ENCODE peak calls at places on chromosomes 5 and 9, in eight cellular contexts. C, F, U, D, Q, S, M and N are unnamed samples.

GRCh38 chr5:93454896-93455295 is 126.1 kb downstream of the NR2F1-AS1 start:
- DNase-seq in C (no peak), F (no peak), U (no peak), D (no peak), Q (no peak), S (no peak), M (no peak), N (no peak)

GRCh38 chr5:157449011-157449723 is 10.8 kb upstream of the NIPAL4 start:
- DNase-seq in C (peak), F (peak), U (no peak), D (no peak), Q (no peak), S (peak), M (peak), N (no peak)

GRCh38 chr5:55601209-55601618 is 66.5 kb upstream of the PLPP1 start:
- DNase-seq in C (peak), F (peak), U (peak), D (peak), Q (peak), S (peak), M (peak), N (peak)

GRCh38 chr5:90747175-90747574 is 188.6 kb downstream of the ADGRV1 start:
- DNase-seq in C (no peak), F (no peak), U (no peak), D (peak), Q (peak), S (no peak), M (no peak), N (peak)

GRCh38 chr5:135537271-135537670 is 1.5 kb upstream of the NEUROG1 start:
- DNase-seq in C (no peak), F (no peak), U (no peak), D (no peak), Q (no peak), S (no peak), M (no peak), N (no peak)

GRCh38 chr9:6673326-6674025 is 27.9 kb upstream of the GLDC start:
- DNase-seq in C (no peak), F (no peak), U (no peak), D (peak), Q (no peak), S (no peak), M (no peak), N (no peak)

GRCh38 chr9:110650261-110650660 is 18.3 kb upstream of the MUSK start:
- DNase-seq in C (no peak), F (no peak), U (no peak), D (peak), Q (peak), S (no peak), M (peak), N (no peak)

GRCh38 chr5:1983401-1983800 is 100.7 kb upstream of the IRX4 start:
- DNase-seq in C (no peak), F (no peak), U (no peak), D (no peak), Q (no peak), S (no peak), M (no peak), N (no peak)

GRCh38 chr5:12861891-12862290 is 957.6 kb upstream of the CTNND2 start:
- DNase-seq in C (no peak), F (no peak), U (no peak), D (no peak), Q (no peak), S (no peak), M (no peak), N (no peak)

GRCh38 chr5:74328221-74328630 is 312.3 kb downstream of the ENC1 start:
- DNase-seq in C (no peak), F (no peak), U (no peak), D (peak), Q (no peak), S (no peak), M (no peak), N (no peak)

GRCh38 chr5:39648539-39649200 is 223.9 kb upstream of the DAB2 start:
- DNase-seq in C (no peak), F (no peak), U (peak), D (peak), Q (peak), S (no peak), M (no peak), N (peak)

GRCh38 chr5:86554638-86555037 is 63.1 kb upstream of the COX7C start:
- DNase-seq in C (no peak), F (no peak), U (no peak), D (peak), Q (no peak), S (no peak), M (no peak), N (no peak)

GRCh38 chr5:180287868-180288267 is 4.0 kb downstream of the MAPK9 start:
- DNase-seq in C (no peak), F (no peak), U (no peak), D (no peak), Q (no peak), S (no peak), M (no peak), N (no peak)

GRCh38 chr5:177474845-177475562 is 1.6 kb upstream of the DBN1 start:
- DNase-seq in C (no peak), F (no peak), U (no peak), D (no peak), Q (peak), S (no peak), M (no peak), N (no peak)

GRCh38 chr5:68339921-68340321 is 124.4 kb downstream of the PIK3R1 start:
- DNase-seq in C (no peak), F (no peak), U (no peak), D (no peak), Q (peak), S (no peak), M (no peak), N (no peak)

GRCh38 chr9:27787941-27788340 is 214.7 kb upstream of the C9orf72 start:
- DNase-seq in C (no peak), F (no peak), U (no peak), D (peak), Q (peak), S (no peak), M (no peak), N (no peak)

GRCh38 chr9:20945856-20946255 is 85.6 kb downstream of the HACD4 start:
- DNase-seq in C (no peak), F (no peak), U (no peak), D (no peak), Q (no peak), S (no peak), M (no peak), N (no peak)

GRCh38 chr9:20945269-20945668 is 86.2 kb downstream of the HACD4 start:
- DNase-seq in C (no peak), F (no peak), U (no peak), D (no peak), Q (no peak), S (no peak), M (no peak), N (no peak)

GRCh38 chr9:20941177-20941690 is 90.2 kb downstream of the HACD4 start:
- DNase-seq in C (peak), F (peak), U (peak), D (peak), Q (peak), S (no peak), M (peak), N (peak)

GRCh38 chr9:20944507-20944906 is 86.9 kb downstream of the HACD4 start:
- DNase-seq in C (no peak), F (no peak), U (no peak), D (no peak), Q (no peak), S (no peak), M (no peak), N (no peak)

GRCh38 chr9:20940447-20941176 is 90.8 kb downstream of the HACD4 start:
- DNase-seq in C (no peak), F (no peak), U (no peak), D (no peak), Q (peak), S (no peak), M (no peak), N (no peak)
- H3K27ac ChIP-seq in C (no peak), F (no peak), U (no peak), D (no peak), Q (no peak), S (no peak), M (no peak), N (no peak)

DNA sequence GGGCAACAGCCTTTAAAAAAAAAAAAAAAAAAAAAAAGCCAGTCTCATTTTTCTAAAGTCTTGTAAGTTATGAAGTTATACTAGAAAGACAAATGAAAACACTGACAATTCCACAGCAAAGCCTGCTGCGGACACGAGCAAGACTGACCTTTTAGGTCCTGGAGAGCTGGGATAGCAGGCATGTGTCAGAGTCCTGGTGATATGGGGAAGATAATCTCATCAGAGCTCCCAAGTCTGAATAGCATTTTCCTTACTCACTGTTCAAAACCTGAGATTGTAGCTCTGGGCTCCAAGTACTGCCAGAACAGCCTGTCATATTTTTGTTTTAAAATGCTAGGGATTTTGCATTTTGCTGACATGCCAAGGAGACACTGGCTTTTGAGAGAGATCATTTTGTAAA is 90.1 kb downstream of the DRD1 start:
- DNase-seq in C (no peak), F (no peak), U (no peak), D (no peak), Q (peak), S (no peak), M (no peak), N (no peak)
- TF ChIP-seq CTCF in C (no peak), F (no peak), U (no peak), D (no peak), Q (no peak), S (no peak), M (no peak), N (no peak)

GRCh38 chr9:99106044-99106375 is 1.1 kb downstream of the TGFBR1 start:
- DNase-seq in C (no peak), F (no peak), U (no peak), D (peak), Q (no peak), S (no peak), M (no peak), N (no peak)

GRCh38 chr9:99103505-99103904 is 1.4 kb upstream of the TGFBR1 start:
- DNase-seq in C (no peak), F (no peak), U (no peak), D (no peak), Q (no peak), S (no peak), M (no peak), N (no peak)

GRCh38 chr9:99103909-99104458 is 929 bp upstream of the TGFBR1 start:
- DNase-seq in C (peak), F (peak), U (no peak), D (peak), Q (peak), S (no peak), M (no peak), N (peak)

GRCh38 chr9:99105152-99106043 is 485 bp downstream of the TGFBR1 start:
- DNase-seq in C (peak), F (peak), U (peak), D (peak), Q (peak), S (peak), M (peak), N (peak)

GRCh38 chr9:99104459-99105151 is at the start of gene TGFBR1:
- DNase-seq in C (peak), F (peak), U (peak), D (peak), Q (peak), S (peak), M (peak), N (peak)
- H3K27ac ChIP-seq in C (peak), F (peak), U (peak), D (peak), Q (peak), S (peak), M (peak), N (peak)

DNA sequence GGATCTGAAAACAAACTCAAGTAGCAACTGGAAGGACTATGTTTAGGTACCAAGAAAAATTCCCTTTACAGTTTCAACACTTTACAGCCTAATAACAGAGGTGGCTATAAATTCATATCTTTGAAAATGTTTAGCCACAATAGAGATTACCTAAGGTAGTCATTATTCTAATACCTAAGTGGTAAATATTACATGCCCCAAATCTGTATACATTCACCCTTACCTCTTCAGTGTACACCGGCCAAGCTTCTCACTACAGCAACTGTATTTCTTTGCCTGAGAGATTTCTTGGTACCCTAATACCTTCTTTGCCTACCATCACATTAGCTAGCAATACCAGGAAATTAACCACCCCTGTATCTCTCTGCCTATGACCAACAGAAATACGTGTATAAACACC is 154.0 kb downstream of the RFX3 start:
- DNase-seq in C (no peak), F (no peak), U (no peak), D (no peak), Q (no peak), S (no peak), M (no peak), N (no peak)
- TF ChIP-seq CTCF in C (no peak), F (no peak), U (no peak), D (no peak), Q (no peak), S (no peak), M (no peak), N (no peak)

DNA sequence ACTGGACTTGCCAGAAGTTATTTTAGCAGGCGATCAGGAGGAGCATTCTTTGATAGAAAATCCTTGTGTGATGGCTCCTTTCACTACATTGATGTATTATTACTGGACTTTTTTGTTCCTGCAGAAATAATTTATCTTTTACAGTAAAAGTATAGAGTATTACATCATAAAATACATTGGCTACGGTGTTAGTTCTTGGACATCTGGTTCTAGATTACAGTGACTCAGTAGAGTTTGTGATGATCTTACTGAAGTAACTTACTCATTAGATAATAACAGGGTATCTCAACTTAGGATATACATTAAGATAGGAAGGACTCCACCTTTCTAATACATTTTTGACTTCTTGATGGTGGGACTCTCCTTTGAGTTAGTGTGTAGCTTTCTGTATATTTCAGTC is 59.0 kb downstream of the ZNF462 start:
- DNase-seq in C (no peak), F (no peak), U (no peak), D (no peak), Q (no peak), S (no peak), M (no peak), N (no peak)
- H3K27ac ChIP-seq in C (peak), F (peak), U (no peak), D (no peak), Q (peak), S (peak), M (peak), N (no peak)

GRCh38 chr9:36188212-36188611 is 2.5 kb upstream of the CLTA start:
- DNase-seq in C (no peak), F (no peak), U (no peak), D (no peak), Q (no peak), S (no peak), M (peak), N (no peak)

GRCh38 chr9:36191696-36192095 is 975 bp downstream of the CLTA start:
- DNase-seq in C (no peak), F (no peak), U (no peak), D (no peak), Q (no peak), S (no peak), M (no peak), N (peak)

GRCh38 chr9:36190388-36191289 is at the start of gene CLTA:
- DNase-seq in C (peak), F (peak), U (peak), D (peak), Q (peak), S (peak), M (peak), N (peak)

GRCh38 chr9:36191290-36191645 is 547 bp downstream of the CLTA start:
- DNase-seq in C (peak), F (peak), U (no peak), D (no peak), Q (no peak), S (no peak), M (peak), N (peak)

DNA sequence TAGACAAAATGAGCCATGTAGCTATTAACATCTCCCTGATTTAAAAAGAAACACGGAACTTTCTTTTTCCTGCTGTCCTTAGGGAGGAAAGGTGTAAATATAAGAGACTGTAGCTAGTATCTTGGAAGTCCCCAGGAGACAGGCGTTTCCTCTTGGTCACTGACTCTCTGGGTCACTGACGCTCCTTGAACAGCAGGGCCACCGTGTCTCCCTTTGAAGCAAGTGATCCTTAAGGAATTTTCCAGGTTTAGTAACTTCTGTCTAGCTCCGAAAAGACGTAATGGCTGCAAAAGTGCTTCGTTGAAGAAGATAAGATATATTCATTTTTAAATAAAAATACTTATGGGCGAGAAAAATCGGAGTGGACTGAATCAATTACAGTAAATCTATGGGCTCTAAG is 743 bp upstream of the CLTA start:
- DNase-seq in C (no peak), F (no peak), U (peak), D (no peak), Q (no peak), S (no peak), M (peak), N (no peak)
- TF ChIP-seq CTCF in C (no peak), F (no peak), U (no peak), D (no peak), Q (no peak), S (no peak), M (no peak), N (no peak)

GRCh38 chr5:151003503-151003860 is 16.9 kb upstream of the GPX3 start:
- DNase-seq in C (no peak), F (no peak), U (no peak), D (no peak), Q (no peak), S (no peak), M (no peak), N (no peak)
- H3K27ac ChIP-seq in C (peak), F (no peak), U (no peak), D (no peak), Q (no peak), S (no peak), M (peak), N (no peak)